ENCODE peak calls at places on chromosome 19, in seven cellular contexts. V is lung, B is kidney epithelial cell, I is endothelial cell of umbilical vein, K is tibial artery, A is dorsolateral prefrontal cortex, D is A673. M is an unnamed sample.

GRCh38 chr19:18029617-18030338 is 21.8 kb downstream of the ARRDC2 start:
- DNase-seq in V (no peak), B (no peak), I (peak; percentile 81), K (no peak), A (no peak), D (peak; percentile 62), M (no peak)

GRCh38 chr19:14476663-14477401 is 1.7 kb upstream of the PTGER1 start:
- DNase-seq in V (no peak), B (peak; percentile 60), I (no peak), K (peak; percentile 73), A (no peak), D (peak; percentile 65), M (no peak)

GRCh38 chr19:53254451-53255341 is at the start of gene ZNF677:
- DNase-seq in V (peak; percentile 88), B (peak; percentile 50), I (peak; percentile 82), K (peak; percentile 90), A (peak; percentile 92), D (peak; percentile 67), M (peak; percentile 22)

GRCh38 chr19:30069535-30070197 is 127.6 kb downstream of the URI1 start:
- DNase-seq in V (no peak), B (no peak), I (no peak), K (no peak), A (no peak), D (no peak), M (no peak)

GRCh38 chr19:36745870-36746269 is 26.7 kb downstream of the ZNF850 start:
- DNase-seq in V (no peak), B (no peak), I (no peak), K (no peak), A (no peak), D (no peak), M (no peak)

GRCh38 chr19:41584260-41584810 is 8.4 kb downstream of the CEACAM21 start:
- DNase-seq in V (no peak), B (no peak), I (no peak), K (no peak), A (no peak), D (no peak), M (no peak)

GRCh38 chr19:18915639-18916038 is 3.5 kb downstream of the COPE start:
- DNase-seq in V (no peak), B (no peak), I (peak; percentile 55), K (no peak), A (peak; percentile 63), D (peak; percentile 68), M (no peak)

GRCh38 chr19:12095111-12095790 is 30.7 kb downstream of the ZNF844 start:
- DNase-seq in V (no peak), B (no peak), I (no peak), K (no peak), A (no peak), D (no peak), M (no peak)

GRCh38 chr19:32387701-32388392 is 17.7 kb upstream of the DPY19L3 start:
- DNase-seq in V (no peak), B (no peak), I (no peak), K (no peak), A (no peak), D (peak; percentile 6), M (no peak)

GRCh38 chr19:35299523-35300339 is 7.8 kb downstream of the MAG start:
- DNase-seq in V (no peak), B (no peak), I (no peak), K (no peak), A (peak; percentile 58), D (no peak), M (no peak)

GRCh38 chr19:1041835-1042685 is 2.2 kb downstream of the ABCA7 start:
- DNase-seq in V (no peak), B (no peak), I (no peak), K (no peak), A (no peak), D (peak; percentile 85), M (no peak)

GRCh38 chr19:39971380-39971841 is 446 bp downstream of the PSMC4 start:
- DNase-seq in V (no peak), B (no peak), I (peak; percentile 8), K (no peak), A (no peak), D (no peak), M (no peak)

GRCh38 chr19:4374451-4375163 is 25.7 kb downstream of the SH3GL1 start:
- DNase-seq in V (peak; percentile 81), B (peak; percentile 58), I (peak; percentile 67), K (peak; percentile 88), A (no peak), D (no peak), M (peak; percentile 65)

GRCh38 chr19:30255783-30256509 is 116.2 kb upstream of the ZNF536 start:
- DNase-seq in V (no peak), B (no peak), I (no peak), K (no peak), A (no peak), D (no peak), M (no peak)

GRCh38 chr19:53537126-53537522 is 821 bp upstream of the ZNF331 start:
- DNase-seq in V (no peak), B (no peak), I (no peak), K (no peak), A (no peak), D (no peak), M (no peak)

GRCh38 chr19:11418518-11419506 is at the start of gene RGL3:
- DNase-seq in V (peak; percentile 44), B (no peak), I (no peak), K (peak; percentile 43), A (no peak), D (no peak), M (no peak)

GRCh38 chr19:12783226-12783848 is 7.9 kb upstream of the JUNB start:
- DNase-seq in V (no peak), B (no peak), I (no peak), K (no peak), A (no peak), D (no peak), M (no peak)

GRCh38 chr19:41612483-41612882 is 14.4 kb downstream of the CEACAM4 start:
- DNase-seq in V (peak; percentile 29), B (no peak), I (no peak), K (no peak), A (no peak), D (no peak), M (no peak)

GRCh38 chr19:58578430-58578925 is 5.3 kb upstream of the MZF1 start:
- DNase-seq in V (no peak), B (no peak), I (no peak), K (no peak), A (no peak), D (no peak), M (no peak)

GRCh38 chr19:17405250-17406038 is at the start of gene BST2:
- DNase-seq in V (peak; percentile 43), B (peak; percentile 56), I (peak; percentile 84), K (peak; percentile 60), A (no peak), D (peak; percentile 50), M (no peak)

GRCh38 chr19:1756264-1756663 is 3.0 kb downstream of the ONECUT3 start:
- DNase-seq in V (no peak), B (no peak), I (no peak), K (no peak), A (no peak), D (no peak), M (no peak)

GRCh38 chr19:58434217-58434616 is 5.7 kb downstream of the ZNF132 start:
- DNase-seq in V (no peak), B (no peak), I (no peak), K (no peak), A (no peak), D (no peak), M (no peak)

GRCh38 chr19:15448778-15449619 is 757 bp downstream of the WIZ start:
- DNase-seq in V (no peak), B (no peak), I (peak; percentile 25), K (no peak), A (no peak), D (no peak), M (no peak)

GRCh38 chr19:34222386-34222785 is 32.0 kb upstream of the GARRE1 start:
- DNase-seq in V (no peak), B (no peak), I (no peak), K (no peak), A (no peak), D (no peak), M (no peak)

GRCh38 chr19:34228347-34228746 is 26.0 kb upstream of the GARRE1 start:
- DNase-seq in V (no peak), B (no peak), I (no peak), K (no peak), A (no peak), D (no peak), M (no peak)

GRCh38 chr19:34225659-34226015 is 28.7 kb upstream of the GARRE1 start:
- DNase-seq in V (no peak), B (no peak), I (no peak), K (no peak), A (no peak), D (no peak), M (no peak)

GRCh38 chr19:34226036-34226435 is 28.3 kb upstream of the GARRE1 start:
- DNase-seq in V (no peak), B (no peak), I (no peak), K (no peak), A (no peak), D (no peak), M (no peak)

DNA sequence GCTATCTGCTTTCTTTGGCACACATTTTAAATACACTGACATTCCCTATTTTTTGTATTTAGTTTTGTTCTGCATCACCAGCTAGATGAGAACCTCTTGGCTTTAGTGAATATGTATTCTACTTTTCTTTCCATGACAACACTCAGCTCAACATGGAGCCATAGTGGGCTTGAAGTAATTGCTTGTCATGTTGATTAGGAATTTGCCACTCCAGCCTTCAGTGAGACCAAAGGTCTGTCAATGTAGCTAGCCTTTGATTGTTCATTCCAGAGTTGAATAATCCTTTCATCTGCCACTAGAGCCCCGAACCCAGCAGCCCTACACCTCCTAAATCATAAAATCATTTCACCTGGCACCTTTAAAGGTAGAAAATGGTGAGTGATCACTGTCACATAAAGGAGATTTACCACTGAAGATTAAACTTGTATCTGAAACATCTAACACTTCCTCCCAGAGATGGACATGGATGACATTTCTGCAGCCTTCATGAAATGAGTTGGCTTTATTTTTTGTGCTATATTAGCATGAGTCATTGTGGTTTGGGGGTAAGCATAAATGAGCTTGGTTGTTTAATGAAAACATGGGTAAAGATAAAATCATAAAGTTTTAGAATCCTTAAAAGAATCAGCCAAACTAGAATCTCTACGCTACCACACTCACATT is 29.2 kb upstream of the GARRE1 start:
- DNase-seq in V (no peak), B (no peak), I (no peak), K (no peak), A (no peak), D (no peak), M (no peak)
- H3K4me3 ChIP-seq in V (no peak overlapping the region), B (no peak overlapping the region), I (no peak overlapping the region), K (no peak overlapping the region), A (no peak overlapping the region), D (no peak overlapping the region), M (no peak overlapping the region)

GRCh38 chr19:55679343-55680257 is 4.6 kb downstream of the EPN1 start:
- DNase-seq in V (no peak), B (no peak), I (no peak), K (no peak), A (no peak), D (no peak), M (no peak)
- H3K4me3 ChIP-seq in V (no peak overlapping the region), B (no peak overlapping the region), I (no peak overlapping the region), K (no peak overlapping the region), A (no peak overlapping the region), D (no peak overlapping the region), M (no peak overlapping the region)

GRCh38 chr19:49441210-49441959 is at the start of gene SLC17A7:
- DNase-seq in V (no peak), B (no peak), I (no peak), K (peak; percentile 72), A (no peak), D (peak; percentile 71), M (no peak)
- H3K4me3 ChIP-seq in V (no peak within 1 kb of the TSS), B (no peak within 1 kb of the TSS), I (no peak within 1 kb of the TSS), K (peak within 1 kb of the TSS; percentile 80), A (peak within 1 kb of the TSS; percentile 41), D (peak within 1 kb of the TSS; percentile 68), M (peak within 1 kb of the TSS; percentile 72)

GRCh38 chr19:45094707-45095106 is 1.7 kb downstream of the PPP1R37 start:
- DNase-seq in V (no peak), B (no peak), I (no peak), K (no peak), A (no peak), D (no peak), M (no peak)
- H3K4me3 ChIP-seq in V (no peak overlapping the region), B (no peak overlapping the region), I (no peak overlapping the region), K (no peak overlapping the region), A (no peak overlapping the region), D (peak overlapping the region; percentile 99), M (no peak overlapping the region)

M was measured in BJ.